ENCODE peak calls at places on chromosomes 16 and 17, in six cellular contexts. S, I, D, P, N and A are unnamed samples.

GRCh38 chr17:37512442-37513070 is 22.9 kb downstream of the DUSP14 start:
- DNase-seq in S (no peak), I (no peak), D (no peak), P (no peak), N (no peak), A (no peak)

GRCh38 chr16:84484579-84485254 is 19.7 kb downstream of the MEAK7 start:
- DNase-seq in S (no peak), I (peak; percentile 31), D (no peak), P (peak; percentile 78), N (peak; percentile 23), A (peak; percentile 29)

GRCh38 chr16:27236635-27237228 is 31.8 kb downstream of the NSMCE1 start:
- DNase-seq in S (no peak), I (no peak), D (no peak), P (no peak), N (no peak), A (no peak)

GRCh38 chr17:80887639-80888175 is 103.9 kb upstream of the CHMP6 start:
- DNase-seq in S (no peak), I (no peak), D (no peak), P (no peak), N (no peak), A (no peak)

GRCh38 chr17:31007695-31008373 is 37.0 kb downstream of the RNF135 start:
- DNase-seq in S (no peak), I (no peak), D (no peak), P (no peak), N (no peak), A (no peak)

GRCh38 chr16:508884-509736 is 18.4 kb upstream of the CAPN15 start:
- DNase-seq in S (no peak), I (no peak), D (peak; percentile 23), P (no peak), N (no peak), A (no peak)

GRCh38 chr17:7792611-7793010 is 41.4 kb upstream of the KDM6B start:
- DNase-seq in S (no peak), I (no peak), D (no peak), P (no peak), N (no peak), A (no peak)

GRCh38 chr17:79968116-79968515 is 67.6 kb downstream of the TBC1D16 start:
- DNase-seq in S (no peak), I (no peak), D (no peak), P (peak; percentile 29), N (no peak), A (no peak)

GRCh38 chr16:20767577-20767976 is 3.8 kb downstream of the ACSM3 start:
- DNase-seq in S (no peak), I (no peak), D (no peak), P (no peak), N (no peak), A (no peak)

GRCh38 chr16:30186782-30187555 is 3.6 kb downstream of the CORO1A start:
- DNase-seq in S (no peak), I (no peak), D (no peak), P (peak; percentile 82), N (peak; percentile 27), A (no peak)